ENCODE peak calls at places on chromosomes 2 and 18, in four cellular contexts. M is fibroblast of gingiva, Z is GM10248, R is psoas muscle. W is an unnamed sample.

GRCh38 chr18:2818281-2818680 is 28.5 kb upstream of the EMILIN2 start:
- DNase-seq in Z (no peak), R (no peak), M (no peak), W (no peak)

GRCh38 chr2:219385958-219386520 is 1.7 kb downstream of the DNPEP start:
- DNase-seq in R (no peak), Z (no peak), M (no peak), W (no peak)

GRCh38 chr2:25309402-25309801 is 32.3 kb downstream of the DNMT3A start:
- DNase-seq in Z (peak; percentile 61), R (peak; percentile 58), M (peak; percentile 23), W (no peak)

GRCh38 chr18:58178476-58178875 is 134.4 kb downstream of the NEDD4L start:
- DNase-seq in Z (no peak), R (no peak), M (no peak), W (no peak)

GRCh38 chr2:44833123-44834069 is 108.1 kb upstream of the SIX3 start:
- DNase-seq in R (no peak), M (peak; percentile 10), Z (no peak), W (no peak)

GRCh38 chr2:23287250-23287704 is 97.7 kb upstream of the KLHL29 start:
- DNase-seq in M (peak; percentile 45), R (peak; percentile 27), Z (no peak), W (no peak)

GRCh38 chr2:37614061-37614802 is 57.2 kb downstream of the CDC42EP3 start:
- DNase-seq in Z (no peak), R (no peak), M (peak; percentile 89), W (no peak)

GRCh38 chr18:9494778-9495302 is 19.5 kb downstream of the RALBP1 start:
- DNase-seq in M (no peak), Z (peak; percentile 20), R (no peak), W (no peak)

W was measured in left lobe of liver.